ENCODE peak calls at places on chromosomes 3 and 15, in ten cellular contexts. S, W, M, V, N, E, A, K, P and R are unnamed samples.

GRCh38 chr3:45477026-45477725 is 88.8 kb downstream of the LARS2 start:
- DNase-seq in M (no peak), K (no peak), P (no peak), A (no peak), W (no peak), N (no peak), E (no peak), S (no peak), V (no peak), R (peak; percentile 14)

GRCh38 chr3:17074559-17074958 is 189.8 kb downstream of the PLCL2 start:
- DNase-seq in N (no peak), S (no peak), K (no peak), A (no peak), M (no peak), E (no peak), V (peak; percentile 34), P (no peak), W (no peak), R (no peak)

GRCh38 chr15:96125681-96126080 is 204.8 kb upstream of the NR2F2 start:
- DNase-seq in S (no peak), M (no peak), P (no peak), E (no peak), N (no peak), K (no peak), W (no peak), A (no peak), V (no peak), R (no peak)

GRCh38 chr3:64985072-64985471 is 297.3 kb upstream of the ADAMTS9 start:
- DNase-seq in V (no peak), K (no peak), M (no peak), P (no peak), S (no peak), A (no peak), W (no peak), N (no peak), E (no peak), R (no peak)

GRCh38 chr3:170608475-170608874 is 22.6 kb upstream of the SLC7A14 start:
- DNase-seq in W (no peak), E (no peak), P (no peak), M (no peak), S (no peak), K (no peak), V (no peak), A (no peak), N (no peak), R (no peak)

GRCh38 chr3:125142418-125142778 is 70.2 kb downstream of the SLC12A8 start:
- DNase-seq in N (no peak), V (no peak), E (no peak), M (no peak), A (no peak), P (no peak), K (no peak), S (no peak), W (no peak), R (no peak)

GRCh38 chr3:68504185-68504584 is 428.2 kb downstream of the TAFA4 start:
- DNase-seq in V (no peak), E (no peak), S (no peak), P (no peak), A (no peak), M (no peak), N (no peak), K (no peak), W (no peak), R (peak; percentile 39)

GRCh38 chr3:1468145-1468544 is 375.3 kb downstream of the CNTN6 start:
- DNase-seq in K (no peak), S (no peak), A (no peak), N (no peak), P (no peak), M (no peak), W (no peak), E (no peak), V (no peak), R (no peak)

GRCh38 chr3:65883614-65884013 is 155.1 kb downstream of the MAGI1 start:
- DNase-seq in M (no peak), W (no peak), A (peak; percentile 11), P (no peak), N (no peak), K (no peak), S (no peak), V (no peak), E (no peak), R (peak; percentile 42)

GRCh38 chr3:196127308-196128040 is 45.6 kb upstream of the TFRC start:
- DNase-seq in E (no peak), W (no peak), V (no peak), A (no peak), K (no peak), P (no peak), S (no peak), N (peak; percentile 34), M (no peak), R (peak; percentile 9)

GRCh38 chr15:31328425-31328998 is 1.9 kb downstream of the KLF13 start:
- DNase-seq in A (no peak), M (peak; percentile 49), V (peak; percentile 83), W (no peak), S (peak; percentile 55), N (no peak), P (no peak), K (no peak), E (peak; percentile 59), R (no peak)

GRCh38 chr3:38150780-38151528 is 12.5 kb downstream of the MYD88 start:
- DNase-seq in W (no peak), V (no peak), A (no peak), P (no peak), S (no peak), N (no peak), E (no peak), M (no peak), K (no peak), R (no peak)

GRCh38 chr3:170499562-170500156 is 81.0 kb downstream of the CLDN11 start:
- DNase-seq in M (no peak), S (no peak), P (peak; percentile 9), K (peak; percentile 73), E (no peak), N (peak; percentile 25), A (peak; percentile 36), W (no peak), V (no peak), R (peak; percentile 32)

GRCh38 chr3:159732172-159733111 is 256.2 kb upstream of the IL12A start:
- DNase-seq in W (no peak), K (no peak), N (no peak), M (peak; percentile 45), A (no peak), V (no peak), E (no peak), P (no peak), S (no peak), R (peak; percentile 69)

DNA sequence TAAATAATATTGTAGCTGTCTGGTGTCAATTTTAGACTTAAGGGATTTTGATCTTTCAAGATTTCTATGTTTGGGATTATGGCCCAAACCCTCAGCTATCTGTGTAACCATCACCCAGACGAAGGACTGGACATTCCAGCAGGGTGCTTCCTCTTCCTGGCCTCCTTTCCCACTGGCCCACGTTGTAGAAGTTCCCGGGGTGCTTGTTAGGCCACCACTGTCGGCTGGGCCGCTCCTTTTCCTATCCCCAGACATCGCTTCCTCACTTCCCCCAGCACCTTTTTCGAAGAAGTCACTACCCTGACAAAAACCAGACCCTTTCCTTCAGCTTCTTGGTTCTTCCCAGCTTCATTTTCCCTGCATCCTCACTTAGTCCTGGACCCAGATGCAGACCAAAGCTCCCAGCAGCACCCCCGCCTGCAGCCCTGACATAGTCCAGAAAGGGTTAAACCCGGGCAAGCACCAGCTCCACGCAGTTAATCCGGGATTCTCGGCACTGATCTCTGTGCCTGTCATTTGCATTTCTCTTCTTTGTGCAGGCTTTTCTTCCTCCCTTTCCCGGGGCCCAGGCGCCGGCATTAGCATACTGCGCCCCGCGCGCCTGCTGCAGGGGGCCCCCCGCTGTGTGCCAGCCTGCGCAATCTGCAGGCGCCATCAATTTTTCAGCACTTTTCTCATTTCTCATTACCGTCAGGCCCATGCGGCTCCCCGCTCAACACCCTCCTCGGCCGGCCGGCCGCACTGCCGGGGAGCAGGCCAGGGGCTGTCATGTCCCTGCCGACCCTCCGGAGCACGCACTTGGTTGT is 90.6 kb downstream of the ZNF621 start:
- DNase-seq in M (no peak), W (no peak), S (no peak), K (no peak), N (no peak), E (no peak), V (no peak), P (no peak), A (no peak), R (no peak)
- H3K4me3 ChIP-seq in M (no peak overlapping the region), W (no peak overlapping the region), S (no peak overlapping the region), K (no peak overlapping the region), N (no peak overlapping the region), E (peak overlapping the region; percentile 52), V (no peak overlapping the region), P (peak overlapping the region; percentile 39), A (no peak overlapping the region), R (peak overlapping the region; percentile 22)

DNA sequence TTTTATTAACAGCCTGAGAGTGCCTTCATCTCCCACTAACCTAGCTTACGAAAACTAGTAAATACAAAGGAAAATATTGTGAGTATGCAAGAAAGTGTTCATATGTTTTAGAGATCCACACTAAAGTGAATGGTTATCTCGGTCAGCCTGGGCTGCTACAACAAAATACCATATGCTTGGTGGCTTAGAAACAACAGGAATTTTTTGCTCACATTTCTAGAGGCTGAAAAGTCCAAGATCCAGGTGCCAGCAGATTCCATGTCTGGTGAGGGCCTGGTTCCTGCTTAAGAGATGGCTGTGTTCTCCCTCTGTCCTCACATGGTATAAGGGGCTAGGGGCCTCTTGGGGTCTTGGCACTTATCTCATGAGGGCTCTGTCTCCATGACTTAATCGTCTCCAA is 20.5 kb upstream of the SLC30A4 start:
- DNase-seq in V (no peak), M (no peak), E (no peak), S (no peak), P (no peak), K (no peak), W (no peak), A (no peak), N (no peak), R (no peak)
- H3K4me1 ChIP-seq in V (no peaks in the 10 kb centered on the region), M (no peaks in the 10 kb centered on the region), E (no peaks in the 10 kb centered on the region), S (no peaks in the 10 kb centered on the region), P (no peaks in the 10 kb centered on the region), K (no peaks in the 10 kb centered on the region), W (no peaks in the 10 kb centered on the region), A (no peaks in the 10 kb centered on the region), N (no peaks in the 10 kb centered on the region), R (no peaks in the 10 kb centered on the region)

DNA sequence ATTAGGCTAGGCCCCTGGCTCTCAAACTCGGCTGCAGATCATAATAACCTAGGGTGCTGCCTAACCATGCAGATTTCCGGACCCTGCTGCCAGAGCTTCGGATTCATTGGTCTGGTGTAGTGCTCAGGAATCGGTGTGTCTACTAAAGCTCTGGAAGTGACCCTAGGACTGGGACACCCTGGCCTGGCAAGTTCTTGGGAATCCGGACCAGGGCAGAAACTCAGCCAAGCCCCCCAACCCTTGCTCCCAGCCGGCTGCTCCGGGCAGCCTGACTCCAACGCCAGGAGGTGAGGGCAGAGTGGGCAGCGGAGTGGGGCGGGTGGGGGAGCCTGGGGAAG is 23.0 kb downstream of the IGDCC3 start:
- DNase-seq in W (no peak), N (no peak), A (no peak), M (no peak), S (no peak), K (no peak), V (no peak), E (no peak), P (no peak), R (no peak)
- H3K27ac ChIP-seq in W (no peak overlapping the region), N (no peak overlapping the region), A (no peak overlapping the region), M (no peak overlapping the region), S (no peak overlapping the region), K (no peak overlapping the region), V (no peak overlapping the region), E (no peak overlapping the region), P (no peak overlapping the region), R (peak overlapping the region; percentile 17)

DNA sequence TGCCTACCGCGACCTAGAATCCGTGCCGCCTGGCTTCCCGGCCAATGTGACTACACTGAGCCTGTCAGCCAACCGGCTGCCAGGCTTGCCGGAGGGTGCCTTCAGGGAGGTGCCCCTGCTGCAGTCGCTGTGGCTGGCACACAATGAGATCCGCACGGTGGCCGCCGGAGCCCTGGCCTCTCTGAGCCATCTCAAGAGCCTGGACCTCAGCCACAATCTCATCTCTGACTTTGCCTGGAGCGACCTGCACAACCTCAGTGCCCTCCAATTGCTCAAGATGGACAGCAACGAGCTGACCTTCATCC is 1.4 kb downstream of the ISLR start:
- DNase-seq in N (no peak), W (peak; percentile 52), V (no peak), M (peak; percentile 28), P (no peak), E (no peak), K (no peak), S (no peak), A (no peak), R (no peak)
- H3K4me3 ChIP-seq in N (no peak overlapping the region), W (peak overlapping the region; percentile 45), V (no peak overlapping the region), M (no peak overlapping the region), P (peak overlapping the region; percentile 54), E (peak overlapping the region; percentile 60), K (peak overlapping the region; percentile 46), S (no peak overlapping the region), A (no peak overlapping the region), R (no peak overlapping the region)